ENCODE peak calls at places on chromosomes 2 and 18, in ten cellular contexts. L is upper lobe of right lung, J is heart left ventricle, N is astrocyte of the spinal cord, W is kidney epithelial cell, I is GM12878, A is mammary epithelial cell, F is fibroblast of lung, B is fibroblast of pulmonary artery, R is MM.1S. Y is an unnamed sample.

GRCh38 chr2:173205375-173205774 is 129.7 kb downstream of the MAP3K20 start:
- DNase-seq in L (no peak), J (peak), N (peak), W (no peak), I (no peak), A (no peak), F (no peak), B (peak), R (no peak), Y (peak)

GRCh38 chr18:25805323-25805722 is 285.1 kb downstream of the SS18 start:
- DNase-seq in L (no peak), J (no peak), N (peak), W (no peak), I (no peak), A (peak), F (peak), B (peak), R (no peak), Y (peak)

GRCh38 chr2:136527560-136527959 is 237.8 kb upstream of the THSD7B start:
- DNase-seq in L (no peak), J (no peak), N (no peak), W (peak), I (no peak), A (peak), F (peak), B (peak), R (peak), Y (peak)

GRCh38 chr2:225282858-225283693 is 116.4 kb upstream of the NYAP2 start:
- DNase-seq in L (no peak), J (no peak), N (peak), W (peak), I (no peak), A (peak), F (peak), B (peak), R (peak), Y (peak)

GRCh38 chr2:238103465-238104070 is 3.4 kb downstream of the ESPNL start:
- DNase-seq in L (peak), J (no peak), N (no peak), W (no peak), I (no peak), A (no peak), F (no peak), B (no peak), R (no peak), Y (no peak)

GRCh38 chr2:34936089-34936488 is 1337.0 kb upstream of the FAM98A start:
- DNase-seq in L (no peak), J (no peak), N (no peak), W (no peak), I (no peak), A (no peak), F (no peak), B (no peak), R (no peak), Y (no peak)

GRCh38 chr2:185381631-185382030 is 357.0 kb upstream of the FSIP2 start:
- DNase-seq in L (no peak), J (no peak), N (no peak), W (no peak), I (no peak), A (no peak), F (no peak), B (no peak), R (no peak), Y (no peak)

GRCh38 chr18:8839285-8839684 is 133.9 kb downstream of the MTCL1 start:
- DNase-seq in L (peak), J (peak), N (no peak), W (no peak), I (no peak), A (no peak), F (peak), B (peak), R (no peak), Y (no peak)

GRCh38 chr2:32732135-32732534 is 104.3 kb downstream of the TTC27 start:
- DNase-seq in L (no peak), J (no peak), N (no peak), W (no peak), I (no peak), A (no peak), F (no peak), B (no peak), R (no peak), Y (peak)

GRCh38 chr2:72012886-72013574 is 134.6 kb downstream of the CYP26B1 start:
- DNase-seq in L (peak), J (no peak), N (no peak), W (no peak), I (no peak), A (peak), F (peak), B (no peak), R (no peak), Y (no peak)

GRCh38 chr18:9025104-9025838 is 77.2 kb upstream of the NDUFV2 start:
- DNase-seq in L (no peak), J (no peak), N (peak), W (peak), I (no peak), A (peak), F (peak), B (no peak), R (no peak), Y (peak)

GRCh38 chr2:26572589-26572988 is 68.6 kb downstream of the CIB4 start:
- DNase-seq in L (peak), J (no peak), N (no peak), W (no peak), I (no peak), A (no peak), F (no peak), B (no peak), R (no peak), Y (no peak)

GRCh38 chr18:5900249-5900648 is 4.9 kb upstream of the TMEM200C start:
- DNase-seq in L (no peak), J (no peak), N (peak), W (peak), I (no peak), A (no peak), F (peak), B (peak), R (no peak), Y (no peak)

GRCh38 chr2:128320609-128321420 is 2.1 kb upstream of the HS6ST1 start:
- DNase-seq in L (no peak), J (no peak), N (no peak), W (no peak), I (no peak), A (no peak), F (no peak), B (no peak), R (no peak), Y (no peak)

GRCh38 chr2:237864940-237865622 is 5.7 kb downstream of the RAMP1 start:
- DNase-seq in L (peak), J (peak), N (peak), W (no peak), I (no peak), A (peak), F (peak), B (peak), R (no peak), Y (peak)

GRCh38 chr18:9022397-9023170 is 79.9 kb upstream of the NDUFV2 start:
- DNase-seq in L (no peak), J (no peak), N (peak), W (no peak), I (no peak), A (no peak), F (no peak), B (peak), R (no peak), Y (no peak)

GRCh38 chr2:204880928-204881327 is 335.7 kb downstream of the PARD3B start:
- DNase-seq in L (no peak), J (no peak), N (no peak), W (no peak), I (no peak), A (no peak), F (no peak), B (no peak), R (no peak), Y (no peak)

GRCh38 chr18:31557446-31557845 is 34.2 kb upstream of the TTR start:
- DNase-seq in L (no peak), J (no peak), N (no peak), W (no peak), I (no peak), A (no peak), F (no peak), B (no peak), R (no peak), Y (no peak)

GRCh38 chr2:235694721-235695601 is 201.1 kb downstream of the AGAP1 start:
- DNase-seq in L (no peak), J (peak), N (no peak), W (no peak), I (no peak), A (no peak), F (no peak), B (no peak), R (no peak), Y (no peak)

GRCh38 chr2:38218583-38218982 is 142.6 kb upstream of the CYP1B1 start:
- DNase-seq in L (no peak), J (no peak), N (no peak), W (no peak), I (no peak), A (no peak), F (no peak), B (peak), R (no peak), Y (peak)

GRCh38 chr2:186339716-186340115 is 146.3 kb upstream of the ZC3H15 start:
- DNase-seq in L (no peak), J (no peak), N (peak), W (no peak), I (no peak), A (no peak), F (peak), B (no peak), R (no peak), Y (no peak)

GRCh38 chr2:140641163-140641562 is 1489.7 kb downstream of the LRP1B start:
- DNase-seq in L (no peak), J (no peak), N (no peak), W (no peak), I (no peak), A (no peak), F (no peak), B (no peak), R (no peak), Y (no peak)
- H3K4me3 ChIP-seq in L (no peak), J (no peak), N (no peak), W (no peak), I (no peak), A (no peak), F (no peak), B (no peak), R (no peak), Y (no peak)

GRCh38 chr2:187684181-187684580 is 129.9 kb upstream of the TFPI start:
- DNase-seq in L (no peak), J (no peak), N (no peak), W (no peak), I (no peak), A (no peak), F (peak), B (no peak), R (no peak), Y (no peak)

GRCh38 chr2:187693923-187694322 is 139.7 kb upstream of the TFPI start:
- DNase-seq in L (no peak), J (no peak), N (no peak), W (no peak), I (no peak), A (no peak), F (no peak), B (no peak), R (no peak), Y (no peak)

GRCh38 chr2:187687585-187687984 is 133.3 kb upstream of the TFPI start:
- DNase-seq in L (no peak), J (no peak), N (no peak), W (no peak), I (no peak), A (no peak), F (no peak), B (no peak), R (no peak), Y (no peak)

GRCh38 chr2:187689372-187689771 is 135.1 kb upstream of the TFPI start:
- DNase-seq in L (no peak), J (no peak), N (peak), W (peak), I (no peak), A (peak), F (peak), B (peak), R (no peak), Y (peak)
- TF ChIP-seq CTCF in L (no peak), J (no peak), N (no peak), W (no peak), I (no peak), A (no peak), F (no peak), B (no peak), R (no peak), Y (no peak)

GRCh38 chr2:180983468-180984388 is 3.3 kb downstream of the UBE2E3 start:
- DNase-seq in L (no peak), J (peak), N (peak), W (no peak), I (no peak), A (peak), F (peak), B (peak), R (peak), Y (peak)
- H3K4me3 ChIP-seq in L (no peak), J (peak), N (peak), W (peak), I (peak), A (peak), F (peak), B (peak), R (peak), Y (no peak)

GRCh38 chr2:106864051-106864450 is 21.9 kb downstream of the ST6GAL2 start:
- DNase-seq in L (no peak), J (no peak), N (no peak), W (no peak), I (no peak), A (no peak), F (no peak), B (no peak), R (no peak), Y (no peak)

GRCh38 chr2:106859498-106859897 is 26.5 kb downstream of the ST6GAL2 start:
- DNase-seq in L (no peak), J (no peak), N (no peak), W (no peak), I (no peak), A (no peak), F (no peak), B (no peak), R (no peak), Y (no peak)

GRCh38 chr2:106866636-106867035 is 19.3 kb downstream of the ST6GAL2 start:
- DNase-seq in L (no peak), J (no peak), N (no peak), W (no peak), I (no peak), A (no peak), F (no peak), B (peak), R (no peak), Y (peak)

GRCh38 chr2:106867231-106867943 is 18.6 kb downstream of the ST6GAL2 start:
- DNase-seq in L (no peak), J (no peak), N (no peak), W (no peak), I (no peak), A (no peak), F (no peak), B (no peak), R (no peak), Y (no peak)

GRCh38 chr2:106863387-106863786 is 22.6 kb downstream of the ST6GAL2 start:
- DNase-seq in L (no peak), J (no peak), N (no peak), W (no peak), I (no peak), A (no peak), F (no peak), B (no peak), R (no peak), Y (no peak)
- TF ChIP-seq CTCF in L (no peak), J (no peak), N (peak), W (peak), I (no peak), A (no peak), F (no peak), B (peak), R (peak), Y (no peak)

GRCh38 chr18:79917351-79918088 is 33.9 kb downstream of the SLC66A2 start:
- DNase-seq in L (peak), J (no peak), N (no peak), W (no peak), I (no peak), A (no peak), F (no peak), B (no peak), R (no peak), Y (no peak)
- H3K4me3 ChIP-seq in L (no peak), J (no peak), N (no peak), W (no peak), I (no peak), A (no peak), F (no peak), B (no peak), R (no peak), Y (no peak)

GRCh38 chr2:70921031-70921430 is 14.7 kb upstream of the ATP6V1B1 start:
- DNase-seq in L (no peak), J (no peak), N (no peak), W (no peak), I (no peak), A (no peak), F (no peak), B (no peak), R (no peak), Y (no peak)

GRCh38 chr2:70926042-70926441 is 9.7 kb upstream of the ATP6V1B1 start:
- DNase-seq in L (no peak), J (no peak), N (no peak), W (no peak), I (no peak), A (no peak), F (no peak), B (no peak), R (no peak), Y (no peak)

GRCh38 chr2:70922591-70923234 is 13.0 kb upstream of the ATP6V1B1 start:
- DNase-seq in L (no peak), J (no peak), N (no peak), W (no peak), I (no peak), A (no peak), F (no peak), B (no peak), R (no peak), Y (no peak)

GRCh38 chr2:70921839-70922590 is 13.7 kb upstream of the ATP6V1B1 start:
- DNase-seq in L (no peak), J (no peak), N (no peak), W (no peak), I (no peak), A (no peak), F (peak), B (peak), R (no peak), Y (peak)

GRCh38 chr2:70923378-70924015 is 12.2 kb upstream of the ATP6V1B1 start:
- DNase-seq in L (no peak), J (no peak), N (no peak), W (no peak), I (no peak), A (no peak), F (no peak), B (no peak), R (peak), Y (peak)
- TF ChIP-seq CTCF in L (peak), J (no peak), N (peak), W (peak), I (peak), A (peak), F (no peak), B (peak), R (peak), Y (peak)